ENCODE peak calls at places on chromosomes 13 and 19, in four cellular contexts. Q is K562, T is GM12878, K is WTC11. S is an unnamed sample.

GRCh38 chr13:39967199-39967959 is 311.9 kb downstream of the COG6 start:
- DNase-seq in Q (no peak), T (no peak), K (no peak), S (no peak)

GRCh38 chr19:38831142-38831605 is 420 bp downstream of the ECH1 start:
- DNase-seq in Q (peak; percentile 66), T (no peak), K (peak; percentile 43), S (peak; percentile 72)

GRCh38 chr19:44741841-44742352 is 6.6 kb upstream of the BCL3 start:
- DNase-seq in Q (peak; percentile 90), T (no peak), K (no peak), S (peak; percentile 65)

GRCh38 chr19:48195106-48195830 is 24.8 kb downstream of the ZSWIM9 start:
- DNase-seq in Q (no peak), T (no peak), K (no peak), S (peak; percentile 24)

GRCh38 chr19:46886546-46887239 is 25.9 kb downstream of the ARHGAP35 start:
- DNase-seq in Q (no peak), T (no peak), K (no peak), S (no peak)

GRCh38 chr19:7676854-7677253 is at the start of gene MCEMP1:
- DNase-seq in Q (no peak), T (no peak), K (no peak), S (no peak)

GRCh38 chr13:29529755-29530154 is 65.7 kb downstream of the SLC7A1 start:
- DNase-seq in Q (no peak), T (no peak), K (no peak), S (no peak)

GRCh38 chr13:26785845-26786630 is 25.5 kb upstream of the GPR12 start:
- DNase-seq in Q (no peak), T (no peak), K (peak; percentile 41), S (no peak)

GRCh38 chr19:4694211-4694987 is 24.3 kb upstream of the MYDGF start:
- DNase-seq in Q (peak; percentile 34), T (no peak), K (no peak), S (no peak)

GRCh38 chr13:43094901-43095300 is 71.5 kb downstream of the DNAJC15 start:
- DNase-seq in Q (no peak), T (peak; percentile 47), K (no peak), S (no peak)

GRCh38 chr19:49512970-49513745 is 697 bp downstream of the FCGRT start:
- DNase-seq in Q (no peak), T (no peak), K (peak; percentile 65), S (peak; percentile 88)

GRCh38 chr19:30711296-30711695 is 339.1 kb downstream of the ZNF536 start:
- DNase-seq in Q (no peak), T (no peak), K (no peak), S (peak; percentile 26)

GRCh38 chr19:18479964-18480723 is 41.7 kb downstream of the ELL start:
- DNase-seq in Q (peak; percentile 45), T (no peak), K (no peak), S (no peak)

GRCh38 chr13:46975173-46975572 is 78.3 kb upstream of the HTR2A start:
- DNase-seq in Q (no peak), T (no peak), K (no peak), S (no peak)

GRCh38 chr19:2678043-2678671 is 24.3 kb downstream of the GNG7 start:
- DNase-seq in Q (no peak), T (no peak), K (no peak), S (no peak)

GRCh38 chr13:48493076-48493765 is 39.7 kb downstream of the RCBTB2 start:
- DNase-seq in Q (peak; percentile 15), T (no peak), K (no peak), S (no peak)

GRCh38 chr19:11649941-11650340 is 52.7 kb downstream of the ZNF627 start:
- DNase-seq in Q (no peak), T (no peak), K (no peak), S (no peak)

GRCh38 chr19:3857449-3858003 is 11.3 kb downstream of the ZFR2 start:
- DNase-seq in Q (no peak), T (no peak), K (no peak), S (no peak)

GRCh38 chr19:7987084-7987768 is 18.2 kb downstream of the ELAVL1 start:
- DNase-seq in Q (no peak), T (no peak), K (no peak), S (no peak)

GRCh38 chr19:45809643-45810159 is 5.4 kb downstream of the RSPH6A start:
- DNase-seq in Q (peak; percentile 71), T (no peak), K (no peak), S (no peak)

GRCh38 chr13:20685042-20685441 is 18.5 kb upstream of the IL17D start:
- DNase-seq in Q (no peak), T (no peak), K (no peak), S (no peak)

GRCh38 chr13:20686863-20687579 is 16.5 kb upstream of the IL17D start:
- DNase-seq in Q (no peak), T (no peak), K (no peak), S (no peak)

GRCh38 chr13:20686167-20686566 is 17.3 kb upstream of the IL17D start:
- DNase-seq in Q (no peak), T (no peak), K (no peak), S (no peak)

GRCh38 chr13:20691616-20692015 is 11.9 kb upstream of the IL17D start:
- DNase-seq in Q (no peak), T (no peak), K (no peak), S (no peak)

GRCh38 chr13:20689291-20689690 is 14.2 kb upstream of the IL17D start:
- DNase-seq in Q (no peak), T (no peak), K (no peak), S (no peak)
- TF ChIP-seq USF1 in Q (no peak), T (no peak), K (no peak), S (no peak)

DNA sequence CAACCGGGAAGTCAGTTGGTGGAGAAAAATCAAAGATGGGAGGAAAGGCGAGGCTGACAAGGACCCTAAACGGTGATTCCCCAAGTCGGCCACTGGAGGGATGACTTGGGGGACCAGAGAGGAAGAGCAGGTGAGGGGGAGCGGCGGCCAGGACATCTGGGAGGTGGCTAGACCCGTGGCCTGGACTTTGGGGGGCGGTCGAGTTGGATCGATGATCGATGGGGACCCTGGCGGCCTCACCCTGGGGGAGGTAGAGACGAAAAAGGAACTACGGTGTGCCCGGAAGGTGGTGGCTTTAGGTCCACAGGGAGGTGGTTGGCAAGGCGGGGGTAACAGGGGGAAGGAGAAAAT is 7.6 kb upstream of the CIRBP start:
- DNase-seq in Q (no peak), T (no peak), K (peak; percentile 45), S (no peak)
- TF ChIP-seq USF1 in Q (no peak), T (no peak), K (no peak), S (no peak)

DNA sequence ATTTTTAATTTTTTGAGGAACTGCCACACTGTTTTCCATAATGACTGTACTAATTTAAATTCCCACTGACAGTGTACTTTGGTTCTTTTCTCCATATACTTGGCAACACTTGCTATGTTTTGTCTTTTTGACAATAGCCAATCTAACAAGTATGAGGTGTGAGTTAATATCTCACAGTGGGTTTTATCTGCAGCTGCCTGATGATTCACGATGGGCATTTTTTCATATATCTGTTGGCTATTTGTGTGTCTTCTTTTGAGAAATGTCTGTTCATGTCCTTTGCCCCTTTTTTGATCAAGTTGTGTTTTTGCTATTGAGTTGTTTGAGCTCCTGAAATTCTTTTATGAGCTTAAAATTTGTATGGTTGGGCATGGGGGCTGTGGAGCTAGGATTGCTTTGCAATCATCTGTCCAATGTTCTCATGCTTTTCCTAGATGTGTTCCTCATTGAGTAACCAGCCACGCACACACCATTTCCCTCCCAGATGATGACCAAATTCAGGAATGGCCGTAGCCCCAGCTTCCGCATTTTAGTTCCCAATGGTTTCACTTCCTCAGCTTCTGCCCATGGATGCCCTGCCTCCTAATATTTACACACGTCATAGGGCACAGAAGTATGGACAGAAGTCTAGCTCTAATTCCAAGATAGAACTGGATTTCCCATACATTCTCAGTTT is 379.9 kb upstream of the SGCG start:
- DNase-seq in Q (no peak), T (peak; percentile 12), K (no peak), S (no peak)
- TF ChIP-seq USF1 in Q (no peak), T (no peak), K (no peak), S (no peak)

GRCh38 chr13:101306773-101307172 is 109.5 kb downstream of the NALCN start:
- DNase-seq in Q (no peak), T (no peak), K (no peak), S (no peak)

GRCh38 chr13:101303512-101303911 is 112.8 kb downstream of the NALCN start:
- DNase-seq in Q (no peak), T (no peak), K (no peak), S (peak; percentile 9)

GRCh38 chr13:101307181-101307701 is 109.1 kb downstream of the NALCN start:
- DNase-seq in Q (no peak), T (no peak), K (no peak), S (no peak)

GRCh38 chr13:101308247-101309013 is 107.9 kb downstream of the NALCN start:
- DNase-seq in Q (no peak), T (no peak), K (no peak), S (no peak)

DNA sequence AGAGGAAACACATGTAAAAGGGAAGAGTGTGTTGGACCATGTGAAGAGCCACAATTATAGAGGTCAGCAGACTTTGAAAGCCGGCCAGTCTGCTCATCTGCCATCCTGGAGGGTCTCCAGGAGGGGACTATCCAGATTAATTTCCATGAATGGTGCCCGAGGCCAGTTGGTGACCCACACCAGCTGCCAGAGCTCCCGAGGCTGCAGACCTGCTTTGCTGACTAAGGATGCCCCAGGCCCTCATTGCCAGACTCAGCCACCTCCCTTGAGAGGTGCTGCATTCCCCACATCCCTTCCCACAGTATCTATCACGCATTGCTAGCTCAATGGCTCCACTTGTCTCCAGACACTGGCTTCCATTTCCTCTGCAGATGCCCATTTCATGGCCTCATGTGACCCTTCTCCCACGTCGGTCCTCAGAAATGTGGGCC is 110.3 kb downstream of the NALCN start:
- DNase-seq in Q (no peak), T (no peak), K (no peak), S (peak; percentile 6)
- TF ChIP-seq USF1 in Q (no peak), T (no peak), K (no peak), S (no peak)

GRCh38 chr19:10533656-10534386 is 9.9 kb upstream of the ATG4D start:
- DNase-seq in Q (no peak), T (no peak), K (no peak), S (no peak)
- TF ChIP-seq USF1 in Q (no peak), T (no peak), K (no peak), S (no peak)

GRCh38 chr19:53813996-53814395 is 10.1 kb downstream of the NLRP12 start:
- DNase-seq in Q (no peak), T (no peak), K (no peak), S (no peak)
- TF ChIP-seq USF1 in Q (no peak), T (no peak), K (no peak), S (no peak)

GRCh38 chr19:34676697-34677385 is at the start of gene SCGB2B2:
- DNase-seq in Q (no peak), T (peak; percentile 50), K (no peak), S (peak; percentile 82)
- TF ChIP-seq USF1 in Q (no peak), T (no peak), K (no peak), S (no peak)

DNA sequence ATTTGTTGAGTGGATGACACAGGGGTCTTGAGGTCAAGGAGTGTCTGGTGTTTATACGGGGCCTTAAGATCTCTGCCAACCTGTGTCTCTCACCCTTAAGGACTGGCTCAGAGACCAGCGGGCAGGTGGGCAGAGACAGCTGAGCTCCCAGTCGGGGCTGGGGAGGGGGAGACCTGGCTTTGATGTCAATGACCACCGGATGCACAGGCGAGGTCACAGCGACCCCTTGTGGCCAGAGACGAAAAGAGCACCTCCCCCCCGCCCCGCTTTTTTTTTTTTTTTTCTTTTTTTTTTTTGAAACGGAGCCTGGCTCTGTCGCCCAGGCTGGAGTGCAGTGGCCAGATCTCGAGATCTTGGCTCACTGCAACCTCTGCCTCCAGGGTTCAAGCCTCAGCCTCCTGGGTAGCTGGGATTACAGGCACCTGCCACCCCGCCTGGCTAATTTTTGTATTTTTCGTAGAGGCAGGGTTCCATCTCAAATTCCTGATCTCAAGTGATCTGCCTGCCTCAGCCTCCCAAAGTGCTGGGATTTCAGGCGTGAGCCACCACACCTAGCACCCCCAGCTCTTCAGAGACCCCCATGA is 12.1 kb upstream of the KLK14 start:
- DNase-seq in Q (peak; percentile 56), T (no peak), K (peak; percentile 75), S (peak; percentile 89)
- TF ChIP-seq USF1 in Q (no peak), T (no peak), K (no peak), S (no peak)